ENCODE peak calls at places on chromosome 19, in six cellular contexts. K is HCT116, L is IMR-90, I is esophagus squamous epithelium, M is astrocyte, U is heart left ventricle. Y is an unnamed sample.

GRCh38 chr19:46517471-46517870 is 21.8 kb upstream of the PNMA8B start:
- DNase-seq in I (no peak), U (no peak), L (no peak), K (no peak), M (no peak), Y (no peak)

GRCh38 chr19:27745978-27746542 is 1466.9 kb downstream of the UQCRFS1 start:
- DNase-seq in L (no peak), M (no peak), U (no peak), K (no peak), I (no peak), Y (no peak)

GRCh38 chr19:45501730-45502014 is 3.4 kb downstream of the PPM1N start:
- DNase-seq in M (no peak), L (no peak), K (no peak), I (no peak), U (no peak), Y (no peak)

GRCh38 chr19:46303702-46304397 is 7.0 kb downstream of the HIF3A start:
- DNase-seq in U (peak), L (no peak), I (no peak), K (peak), M (no peak), Y (peak)

GRCh38 chr19:35211545-35212230 is 16.9 kb downstream of the FAM187B start:
- DNase-seq in L (no peak), I (no peak), M (no peak), U (peak), K (no peak), Y (peak)

GRCh38 chr19:55391191-55391670 is 5.5 kb downstream of the RPL28 start:
- DNase-seq in U (peak), I (no peak), M (no peak), K (no peak), L (no peak), Y (no peak)

GRCh38 chr19:51320258-51320657 is 8.8 kb downstream of the IGLON5 start:
- DNase-seq in M (no peak), U (no peak), K (no peak), L (no peak), I (no peak), Y (peak)

GRCh38 chr19:34217952-34218817 is 36.2 kb upstream of the GARRE1 start:
- DNase-seq in M (peak), K (no peak), U (no peak), I (no peak), L (peak), Y (no peak)

GRCh38 chr19:39247701-39248664 is 673 bp downstream of the IFNL4 start:
- DNase-seq in I (no peak), M (no peak), U (no peak), L (no peak), K (no peak), Y (no peak)

GRCh38 chr19:16073481-16073880 is 2.8 kb upstream of the TPM4 start:
- DNase-seq in K (no peak), U (no peak), L (no peak), M (no peak), I (no peak), Y (no peak)

GRCh38 chr19:49409441-49410029 is 13.7 kb downstream of the PTH2 start:
- DNase-seq in M (no peak), I (no peak), L (no peak), U (no peak), K (no peak), Y (no peak)

GRCh38 chr19:6667114-6667627 is 2.8 kb downstream of the TNFSF14 start:
- DNase-seq in I (no peak), M (no peak), K (no peak), L (no peak), U (no peak), Y (peak)

DNA sequence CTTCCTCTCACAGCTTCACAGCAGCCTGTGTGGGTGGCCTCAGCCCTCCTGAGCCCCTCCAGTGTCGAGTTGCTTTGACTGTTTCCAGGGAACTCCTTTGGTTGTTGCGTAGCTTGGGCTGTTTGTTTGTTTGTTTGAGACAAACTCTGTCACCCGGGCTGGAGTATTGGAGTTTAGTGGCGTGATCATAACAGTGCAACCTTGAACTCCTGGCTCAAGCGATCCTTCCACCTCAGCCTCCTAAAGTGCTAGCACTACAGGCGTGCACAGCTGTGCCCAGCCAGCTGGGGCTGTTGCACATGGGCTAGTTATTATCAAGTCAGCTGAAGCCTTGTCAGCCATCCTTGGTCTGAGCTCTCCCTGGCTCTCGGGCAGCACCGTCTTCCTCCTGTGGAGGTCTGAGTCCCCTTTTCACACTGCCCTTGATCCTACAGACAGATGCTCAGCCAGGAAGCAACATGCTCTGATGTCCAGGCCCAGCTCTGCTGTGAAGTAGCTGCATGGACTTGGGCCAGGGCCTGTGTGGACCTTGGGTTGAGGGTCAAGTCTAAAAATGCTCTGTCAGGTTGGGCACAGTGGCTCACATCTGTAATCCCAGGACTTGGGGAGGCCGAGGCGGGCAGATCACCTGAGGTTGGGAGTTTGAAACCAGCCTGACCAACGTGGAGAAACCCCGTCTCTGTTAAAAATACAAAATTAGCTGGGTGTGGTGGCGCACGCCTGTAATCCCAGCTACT is 10.3 kb downstream of the DOT1L start:
- DNase-seq in K (no peak), I (no peak), M (no peak), U (no peak), L (no peak), Y (no peak)
- H3K27ac ChIP-seq in K (no peak), I (no peak), M (no peak), U (no peak), L (no peak), Y (no peak)

DNA sequence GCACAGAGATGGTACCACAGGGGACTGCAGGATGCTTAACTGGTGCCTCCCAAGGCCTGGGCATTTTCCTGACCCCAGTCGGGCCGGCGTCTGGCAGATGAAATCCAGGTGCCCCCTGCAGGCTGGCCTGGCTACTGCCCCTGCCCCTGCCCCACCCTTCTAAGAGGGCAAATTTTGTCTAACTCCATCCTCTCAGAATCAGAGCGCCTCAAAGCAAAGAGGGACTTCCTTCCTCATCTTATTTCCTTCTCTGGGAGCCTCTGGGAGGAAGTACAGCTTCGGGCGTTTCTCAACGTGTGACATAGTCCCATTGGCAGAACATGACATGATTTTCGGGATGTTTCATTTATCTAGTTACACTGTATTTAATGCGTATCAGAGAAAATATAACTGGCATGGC is 2.7 kb downstream of the PRKACA start:
- DNase-seq in U (peak), K (no peak), M (no peak), I (no peak), L (no peak), Y (peak)
- H3K27ac ChIP-seq in U (peak), K (peak), M (no peak), I (peak), L (no peak), Y (peak)

GRCh38 chr19:32129141-32129540 is 216.3 kb upstream of the ZNF507 start:
- DNase-seq in U (no peak), I (no peak), M (no peak), K (no peak), L (no peak), Y (no peak)

GRCh38 chr19:32122258-32122657 is 223.2 kb upstream of the ZNF507 start:
- DNase-seq in I (no peak), L (no peak), U (no peak), K (no peak), M (no peak), Y (no peak)

GRCh38 chr19:32124585-32124984 is 220.8 kb upstream of the ZNF507 start:
- DNase-seq in U (no peak), I (no peak), L (no peak), K (no peak), M (no peak), Y (no peak)

DNA sequence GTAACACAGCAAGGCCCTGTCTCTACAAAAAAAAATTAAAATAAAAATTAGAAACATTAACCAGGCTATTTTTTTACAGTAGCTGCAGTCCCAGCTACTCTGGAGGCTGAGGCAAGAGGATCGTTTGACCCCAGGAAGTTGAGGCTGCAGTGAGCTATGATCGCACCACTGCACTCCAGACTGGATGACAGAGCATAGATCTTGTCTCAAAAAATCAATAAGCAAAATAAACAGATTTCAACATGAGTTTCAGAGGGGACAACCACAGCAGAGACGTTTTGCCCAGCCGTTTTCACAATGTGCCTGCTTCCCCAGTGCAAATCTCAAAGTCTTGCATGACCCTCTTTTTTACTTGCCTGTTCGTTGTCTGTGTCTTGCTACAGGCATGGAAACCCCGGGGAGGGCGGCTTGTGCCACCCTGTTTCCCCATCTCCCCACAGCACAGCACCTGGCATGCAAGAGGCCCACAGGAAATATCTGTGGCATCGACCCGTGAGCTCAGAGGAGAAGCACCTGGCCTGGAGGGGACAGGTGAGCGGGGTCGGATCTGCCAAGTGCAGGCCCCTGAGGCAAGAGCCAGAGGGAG is 222.0 kb upstream of the ZNF507 start:
- DNase-seq in K (no peak), M (no peak), U (no peak), L (no peak), I (no peak), Y (no peak)
- H3K27ac ChIP-seq in K (no peak), M (no peak), U (no peak), L (no peak), I (no peak), Y (no peak)

DNA sequence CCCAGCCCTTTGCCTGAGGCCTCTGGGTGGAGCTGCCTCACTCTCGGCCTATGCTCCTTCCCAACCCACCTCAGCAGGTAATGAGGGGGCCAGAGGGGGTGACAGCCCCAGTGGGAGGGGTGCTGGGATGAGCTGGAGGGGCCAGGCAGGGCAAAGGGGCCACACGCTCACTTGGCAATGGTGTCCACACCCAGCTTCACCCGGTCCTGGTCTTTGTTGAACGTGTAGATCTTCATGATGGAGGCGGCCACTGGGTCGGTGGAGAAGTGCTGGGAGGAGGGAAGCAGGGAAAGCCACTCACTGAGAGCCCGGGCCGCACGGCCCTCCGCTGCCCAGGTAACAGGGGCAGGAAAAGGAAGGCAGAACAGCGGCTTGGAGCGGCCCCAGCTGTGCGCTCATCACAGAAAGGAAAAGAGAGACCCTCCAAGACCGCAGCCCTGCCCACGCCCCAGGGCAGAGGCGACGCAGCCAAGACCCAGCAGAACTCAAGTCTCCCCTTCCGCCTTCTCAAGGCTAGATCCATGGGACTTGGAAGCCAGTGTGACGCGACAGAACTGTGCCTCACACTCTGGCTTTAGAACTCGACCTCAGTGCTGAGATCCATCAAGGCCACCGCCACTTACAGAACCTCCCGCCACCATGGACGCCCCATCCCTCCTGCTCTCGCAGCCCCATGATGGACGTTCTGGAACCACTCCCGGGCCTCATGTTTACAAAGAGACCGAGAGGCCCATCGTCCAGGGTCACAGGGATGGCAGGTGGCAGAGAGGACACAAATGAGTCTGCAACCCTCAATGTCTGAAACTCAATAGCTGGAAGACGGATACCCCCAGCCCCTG is 9.2 kb downstream of the UBXN6 start:
- DNase-seq in K (no peak), L (no peak), U (no peak), I (no peak), M (no peak), Y (no peak)
- H3K27ac ChIP-seq in K (no peak), L (no peak), U (no peak), I (peak), M (no peak), Y (no peak)